ENCODE peak calls at places on chromosomes 13 and 19, in ten cellular contexts. One of them, this sample, is unnamed.

GRCh38 chr19:14407889-14408640 is 11.1 kb downstream of the DDX39A start:
- DNase-seq in cardiac muscle cell: no peak
- DNase-seq in epithelial cell of proximal tubule: no peak
- DNase-seq in CD8-positive, alpha-beta memory T cell: no peak
- DNase-seq in stomach: peak
- DNase-seq in tibial artery: no peak
- DNase-seq in fibroblast of the aortic adventitia: no peak
- DNase-seq in HFF-Myc: no peak
- DNase-seq in mammary epithelial cell: no peak
- DNase-seq in bronchial epithelial cell: no peak
- DNase-seq in this sample: no peak

GRCh38 chr19:674282-675151 is 1.7 kb upstream of the FSTL3 start:
- DNase-seq in cardiac muscle cell: no peak
- DNase-seq in epithelial cell of proximal tubule: no peak
- DNase-seq in CD8-positive, alpha-beta memory T cell: no peak
- DNase-seq in stomach: no peak
- DNase-seq in tibial artery: no peak
- DNase-seq in fibroblast of the aortic adventitia: no peak
- DNase-seq in HFF-Myc: no peak
- DNase-seq in mammary epithelial cell: no peak
- DNase-seq in bronchial epithelial cell: no peak
- DNase-seq in this sample: no peak

GRCh38 chr13:73672492-73672891 is 461.7 kb downstream of the KLF12 start:
- DNase-seq in cardiac muscle cell: no peak
- DNase-seq in epithelial cell of proximal tubule: peak
- DNase-seq in CD8-positive, alpha-beta memory T cell: no peak
- DNase-seq in stomach: no peak
- DNase-seq in tibial artery: no peak
- DNase-seq in fibroblast of the aortic adventitia: peak
- DNase-seq in HFF-Myc: no peak
- DNase-seq in mammary epithelial cell: peak
- DNase-seq in bronchial epithelial cell: peak
- DNase-seq in this sample: peak

GRCh38 chr19:7554990-7555864 is 19.7 kb downstream of the PNPLA6 start:
- DNase-seq in cardiac muscle cell: peak
- DNase-seq in epithelial cell of proximal tubule: no peak
- DNase-seq in CD8-positive, alpha-beta memory T cell: no peak
- DNase-seq in stomach: no peak
- DNase-seq in tibial artery: no peak
- DNase-seq in fibroblast of the aortic adventitia: no peak
- DNase-seq in HFF-Myc: no peak
- DNase-seq in mammary epithelial cell: no peak
- DNase-seq in bronchial epithelial cell: no peak
- DNase-seq in this sample: no peak

GRCh38 chr13:58574791-58575190 is 943.2 kb downstream of the PCDH17 start:
- DNase-seq in cardiac muscle cell: no peak
- DNase-seq in epithelial cell of proximal tubule: no peak
- DNase-seq in CD8-positive, alpha-beta memory T cell: no peak
- DNase-seq in stomach: no peak
- DNase-seq in tibial artery: no peak
- DNase-seq in fibroblast of the aortic adventitia: no peak
- DNase-seq in HFF-Myc: no peak
- DNase-seq in mammary epithelial cell: no peak
- DNase-seq in bronchial epithelial cell: no peak
- DNase-seq in this sample: no peak

GRCh38 chr19:2659856-2660432 is 42.5 kb downstream of the GNG7 start:
- DNase-seq in cardiac muscle cell: no peak
- DNase-seq in epithelial cell of proximal tubule: no peak
- DNase-seq in CD8-positive, alpha-beta memory T cell: no peak
- DNase-seq in stomach: no peak
- DNase-seq in tibial artery: no peak
- DNase-seq in fibroblast of the aortic adventitia: no peak
- DNase-seq in HFF-Myc: no peak
- DNase-seq in mammary epithelial cell: no peak
- DNase-seq in bronchial epithelial cell: no peak
- DNase-seq in this sample: no peak

GRCh38 chr19:28319918-28320317 is 893.0 kb downstream of the UQCRFS1 start:
- DNase-seq in cardiac muscle cell: no peak
- DNase-seq in epithelial cell of proximal tubule: no peak
- DNase-seq in CD8-positive, alpha-beta memory T cell: no peak
- DNase-seq in stomach: no peak
- DNase-seq in tibial artery: no peak
- DNase-seq in fibroblast of the aortic adventitia: no peak
- DNase-seq in HFF-Myc: no peak
- DNase-seq in mammary epithelial cell: no peak
- DNase-seq in bronchial epithelial cell: no peak
- DNase-seq in this sample: no peak

GRCh38 chr13:38763446-38764381 is 76.8 kb downstream of the FREM2 start:
- DNase-seq in cardiac muscle cell: peak
- DNase-seq in epithelial cell of proximal tubule: no peak
- DNase-seq in CD8-positive, alpha-beta memory T cell: no peak
- DNase-seq in stomach: no peak
- DNase-seq in tibial artery: no peak
- DNase-seq in fibroblast of the aortic adventitia: peak
- DNase-seq in HFF-Myc: peak
- DNase-seq in mammary epithelial cell: peak
- DNase-seq in bronchial epithelial cell: peak
- DNase-seq in this sample: peak

GRCh38 chr19:13953021-13953531 is 767 bp downstream of the DCAF15 start:
- DNase-seq in cardiac muscle cell: no peak
- DNase-seq in epithelial cell of proximal tubule: no peak
- DNase-seq in CD8-positive, alpha-beta memory T cell: no peak
- DNase-seq in stomach: peak
- DNase-seq in tibial artery: no peak
- DNase-seq in fibroblast of the aortic adventitia: peak
- DNase-seq in HFF-Myc: no peak
- DNase-seq in mammary epithelial cell: peak
- DNase-seq in bronchial epithelial cell: peak
- DNase-seq in this sample: peak

GRCh38 chr19:53467503-53468262 is at the start of gene ZNF813:
- DNase-seq in cardiac muscle cell: peak
- DNase-seq in epithelial cell of proximal tubule: peak
- DNase-seq in CD8-positive, alpha-beta memory T cell: peak
- DNase-seq in stomach: peak
- DNase-seq in tibial artery: peak
- DNase-seq in fibroblast of the aortic adventitia: peak
- DNase-seq in HFF-Myc: peak
- DNase-seq in mammary epithelial cell: peak
- DNase-seq in bronchial epithelial cell: peak
- DNase-seq in this sample: peak

GRCh38 chr19:13796301-13797057 is 1.2 kb downstream of the ZSWIM4 start:
- DNase-seq in cardiac muscle cell: no peak
- DNase-seq in epithelial cell of proximal tubule: peak
- DNase-seq in CD8-positive, alpha-beta memory T cell: no peak
- DNase-seq in stomach: peak
- DNase-seq in tibial artery: peak
- DNase-seq in fibroblast of the aortic adventitia: peak
- DNase-seq in HFF-Myc: peak
- DNase-seq in mammary epithelial cell: peak
- DNase-seq in bronchial epithelial cell: peak
- DNase-seq in this sample: peak

GRCh38 chr19:1421218-1421957 is 14.0 kb downstream of the DAZAP1 start:
- DNase-seq in cardiac muscle cell: no peak
- DNase-seq in epithelial cell of proximal tubule: no peak
- DNase-seq in CD8-positive, alpha-beta memory T cell: no peak
- DNase-seq in stomach: no peak
- DNase-seq in tibial artery: no peak
- DNase-seq in fibroblast of the aortic adventitia: no peak
- DNase-seq in HFF-Myc: no peak
- DNase-seq in mammary epithelial cell: no peak
- DNase-seq in bronchial epithelial cell: no peak
- DNase-seq in this sample: no peak

GRCh38 chr19:41928754-41929535 is 696 bp upstream of the ERFL start:
- DNase-seq in cardiac muscle cell: no peak
- DNase-seq in epithelial cell of proximal tubule: no peak
- DNase-seq in CD8-positive, alpha-beta memory T cell: no peak
- DNase-seq in stomach: no peak
- DNase-seq in tibial artery: no peak
- DNase-seq in fibroblast of the aortic adventitia: no peak
- DNase-seq in HFF-Myc: no peak
- DNase-seq in mammary epithelial cell: no peak
- DNase-seq in bronchial epithelial cell: no peak
- DNase-seq in this sample: no peak

GRCh38 chr13:51317262-51317661 is 22.2 kb upstream of the SERPINE3 start:
- DNase-seq in cardiac muscle cell: no peak
- DNase-seq in epithelial cell of proximal tubule: no peak
- DNase-seq in CD8-positive, alpha-beta memory T cell: no peak
- DNase-seq in stomach: no peak
- DNase-seq in tibial artery: no peak
- DNase-seq in fibroblast of the aortic adventitia: peak
- DNase-seq in HFF-Myc: no peak
- DNase-seq in mammary epithelial cell: peak
- DNase-seq in bronchial epithelial cell: no peak
- DNase-seq in this sample: no peak

GRCh38 chr13:110944121-110944967 is 29.5 kb upstream of the ANKRD10 start:
- DNase-seq in cardiac muscle cell: peak
- DNase-seq in epithelial cell of proximal tubule: no peak
- DNase-seq in CD8-positive, alpha-beta memory T cell: no peak
- DNase-seq in stomach: peak
- DNase-seq in tibial artery: no peak
- DNase-seq in fibroblast of the aortic adventitia: peak
- DNase-seq in HFF-Myc: peak
- DNase-seq in mammary epithelial cell: peak
- DNase-seq in bronchial epithelial cell: peak
- DNase-seq in this sample: peak

GRCh38 chr13:95678967-95679366 is 2.0 kb downstream of the DNAJC3 start:
- DNase-seq in cardiac muscle cell: no peak
- DNase-seq in epithelial cell of proximal tubule: no peak
- DNase-seq in CD8-positive, alpha-beta memory T cell: no peak
- DNase-seq in stomach: no peak
- DNase-seq in tibial artery: no peak
- DNase-seq in fibroblast of the aortic adventitia: no peak
- DNase-seq in HFF-Myc: no peak
- DNase-seq in mammary epithelial cell: no peak
- DNase-seq in bronchial epithelial cell: no peak
- DNase-seq in this sample: no peak
- H3K4me3 ChIP-seq in cardiac muscle cell: peak
- H3K4me3 ChIP-seq in epithelial cell of proximal tubule: peak
- H3K4me3 ChIP-seq in CD8-positive, alpha-beta memory T cell: no peak
- H3K4me3 ChIP-seq in stomach: peak
- H3K4me3 ChIP-seq in tibial artery: peak
- H3K4me3 ChIP-seq in fibroblast of the aortic adventitia: peak
- H3K4me3 ChIP-seq in HFF-Myc: peak
- H3K4me3 ChIP-seq in mammary epithelial cell: peak
- H3K4me3 ChIP-seq in bronchial epithelial cell: no peak
- H3K4me3 ChIP-seq in this sample: peak

DNA sequence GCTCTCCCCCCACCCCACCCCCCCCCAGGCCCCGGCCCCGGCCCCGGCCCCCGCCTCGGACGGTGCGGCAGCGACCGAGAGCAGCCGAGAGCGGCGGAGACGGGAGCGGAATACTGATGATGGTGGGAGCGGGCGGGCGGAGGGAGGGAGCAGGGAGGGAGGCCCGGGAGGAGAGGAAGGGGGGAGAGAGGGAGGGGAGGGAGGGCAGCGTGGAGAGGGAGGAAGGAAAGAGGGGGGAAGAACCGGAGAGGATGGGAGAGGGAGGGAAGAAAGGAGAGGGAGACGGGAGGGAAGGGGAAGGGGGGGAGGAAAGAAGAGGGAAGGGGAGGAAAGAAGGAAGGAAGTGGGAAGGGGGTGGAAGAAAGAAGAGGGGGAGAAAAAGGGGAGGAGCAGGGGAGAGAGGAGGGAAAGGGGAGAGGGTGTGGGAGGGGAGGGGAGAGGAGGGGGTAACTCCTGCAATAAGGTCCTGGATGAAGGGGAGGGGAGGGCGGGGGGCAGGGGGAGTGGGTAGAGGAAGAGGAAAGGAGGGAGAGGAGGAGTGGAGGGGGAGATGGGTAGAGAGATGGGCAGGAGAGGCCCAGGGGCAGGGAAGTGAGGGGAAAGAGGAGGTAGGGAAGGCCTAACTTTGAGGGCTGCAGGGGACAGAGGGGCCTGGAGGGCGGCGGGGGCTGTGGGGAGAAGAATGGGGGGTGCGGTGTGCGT is at the start of gene LRRC4B:
- DNase-seq in cardiac muscle cell: peak
- DNase-seq in epithelial cell of proximal tubule: no peak
- DNase-seq in CD8-positive, alpha-beta memory T cell: no peak
- DNase-seq in stomach: no peak
- DNase-seq in tibial artery: no peak
- DNase-seq in fibroblast of the aortic adventitia: no peak
- DNase-seq in HFF-Myc: no peak
- DNase-seq in mammary epithelial cell: no peak
- DNase-seq in bronchial epithelial cell: no peak
- DNase-seq in this sample: no peak
- H3K4me3 ChIP-seq in cardiac muscle cell: peak
- H3K4me3 ChIP-seq in epithelial cell of proximal tubule: no peak
- H3K4me3 ChIP-seq in CD8-positive, alpha-beta memory T cell: no peak
- H3K4me3 ChIP-seq in stomach: peak
- H3K4me3 ChIP-seq in tibial artery: no peak
- H3K4me3 ChIP-seq in fibroblast of the aortic adventitia: no peak
- H3K4me3 ChIP-seq in HFF-Myc: no peak
- H3K4me3 ChIP-seq in mammary epithelial cell: no peak
- H3K4me3 ChIP-seq in bronchial epithelial cell: no peak
- H3K4me3 ChIP-seq in this sample: no peak

DNA sequence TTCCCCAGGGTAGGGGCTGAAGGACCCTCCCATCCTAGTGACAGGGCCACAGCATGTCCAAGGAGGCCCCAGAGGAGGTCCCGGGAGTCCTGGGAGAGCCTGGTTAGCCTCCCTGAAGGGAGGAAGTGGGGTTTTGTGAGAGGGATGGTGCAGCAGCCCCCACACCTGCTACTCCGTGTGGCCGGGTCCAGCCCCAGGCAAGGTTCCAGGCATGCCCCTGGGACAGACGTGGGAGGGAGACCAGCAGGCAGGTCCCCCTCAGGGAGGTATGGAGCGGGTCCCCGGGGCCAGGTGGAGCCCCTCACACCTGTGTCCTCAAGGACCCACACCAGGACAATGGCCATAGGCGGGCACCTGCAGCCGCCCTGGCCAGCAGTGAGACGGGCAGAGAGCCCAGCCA is 1.9 kb upstream of the F7 start:
- DNase-seq in cardiac muscle cell: no peak
- DNase-seq in epithelial cell of proximal tubule: no peak
- DNase-seq in CD8-positive, alpha-beta memory T cell: no peak
- DNase-seq in stomach: no peak
- DNase-seq in tibial artery: no peak
- DNase-seq in fibroblast of the aortic adventitia: no peak
- DNase-seq in HFF-Myc: no peak
- DNase-seq in mammary epithelial cell: no peak
- DNase-seq in bronchial epithelial cell: no peak
- DNase-seq in this sample: no peak
- H3K4me3 ChIP-seq in cardiac muscle cell: no peak
- H3K4me3 ChIP-seq in epithelial cell of proximal tubule: no peak
- H3K4me3 ChIP-seq in CD8-positive, alpha-beta memory T cell: no peak
- H3K4me3 ChIP-seq in stomach: no peak
- H3K4me3 ChIP-seq in tibial artery: no peak
- H3K4me3 ChIP-seq in fibroblast of the aortic adventitia: no peak
- H3K4me3 ChIP-seq in HFF-Myc: no peak
- H3K4me3 ChIP-seq in mammary epithelial cell: no peak
- H3K4me3 ChIP-seq in bronchial epithelial cell: no peak
- H3K4me3 ChIP-seq in this sample: no peak

GRCh38 chr19:18682807-18683108 is 722 bp upstream of the CRTC1 start:
- DNase-seq in cardiac muscle cell: no peak
- DNase-seq in epithelial cell of proximal tubule: no peak
- DNase-seq in CD8-positive, alpha-beta memory T cell: no peak
- DNase-seq in stomach: no peak
- DNase-seq in tibial artery: no peak
- DNase-seq in fibroblast of the aortic adventitia: no peak
- DNase-seq in HFF-Myc: no peak
- DNase-seq in mammary epithelial cell: no peak
- DNase-seq in bronchial epithelial cell: no peak
- DNase-seq in this sample: no peak
- H3K4me3 ChIP-seq in cardiac muscle cell: peak
- H3K4me3 ChIP-seq in epithelial cell of proximal tubule: peak
- H3K4me3 ChIP-seq in CD8-positive, alpha-beta memory T cell: peak
- H3K4me3 ChIP-seq in stomach: peak
- H3K4me3 ChIP-seq in tibial artery: peak
- H3K4me3 ChIP-seq in fibroblast of the aortic adventitia: peak
- H3K4me3 ChIP-seq in HFF-Myc: peak
- H3K4me3 ChIP-seq in mammary epithelial cell: peak
- H3K4me3 ChIP-seq in bronchial epithelial cell: peak
- H3K4me3 ChIP-seq in this sample: peak